ENCODE peak calls at places on chromosomes 12 and 14, in six cellular contexts. F is GM23338, W is GM12878, Q is stomach, K is H1, I is HCT116. T is an unnamed sample.

GRCh38 chr12:47441490-47441889 is 264.3 kb downstream of the RPAP3 start:
- DNase-seq in K (no peak), W (no peak), Q (no peak), I (no peak), F (no peak), T (no peak)

GRCh38 chr14:105387530-105387922 is 10.8 kb upstream of the TEX22 start:
- DNase-seq in I (no peak), F (no peak), W (no peak), K (no peak), Q (no peak), T (no peak)

GRCh38 chr14:90274808-90275454 is 18.6 kb downstream of the PSMC1 start:
- DNase-seq in K (no peak), F (no peak), I (no peak), W (no peak), Q (no peak), T (no peak)

GRCh38 chr14:72663956-72664650 is 229.8 kb downstream of the DPF3 start:
- DNase-seq in Q (no peak), I (no peak), W (no peak), K (no peak), F (no peak), T (no peak)

GRCh38 chr14:43411841-43412240 is 1095.2 kb downstream of the FSCB start:
- DNase-seq in K (no peak), W (no peak), Q (no peak), I (no peak), F (no peak), T (no peak)

GRCh38 chr12:98002887-98003493 is 512.4 kb upstream of the TMPO start:
- DNase-seq in F (peak; percentile 89), I (peak; percentile 39), Q (peak; percentile 33), W (no peak), K (peak; percentile 13), T (no peak)

GRCh38 chr12:66103011-66103913 is 27.3 kb downstream of the LLPH start:
- DNase-seq in I (peak; percentile 24), Q (no peak), W (no peak), F (peak; percentile 65), K (no peak), T (no peak)

GRCh38 chr12:76996983-76997382 is 68.4 kb downstream of the E2F7 start:
- DNase-seq in W (no peak), Q (no peak), I (no peak), F (no peak), K (no peak), T (no peak)

GRCh38 chr12:62720661-62721330 is 214.2 kb downstream of the PPM1H start:
- DNase-seq in K (no peak), F (no peak), W (no peak), Q (no peak), I (no peak), T (no peak)

GRCh38 chr14:61213116-61213720 is 67.9 kb downstream of the TMEM30B start:
- DNase-seq in Q (no peak), W (no peak), K (no peak), I (no peak), F (no peak), T (no peak)

GRCh38 chr14:76337619-76338545 is 38.1 kb upstream of the ESRRB start:
- DNase-seq in I (no peak), W (no peak), Q (no peak), F (no peak), K (no peak), T (no peak)

GRCh38 chr12:24444634-24445033 is 495.2 kb upstream of the SOX5 start:
- DNase-seq in I (no peak), K (no peak), Q (no peak), W (no peak), F (no peak), T (no peak)

GRCh38 chr12:60101715-60102114 is 505.9 kb downstream of the SLC16A7 start:
- DNase-seq in Q (no peak), K (no peak), W (no peak), F (no peak), I (no peak), T (no peak)

GRCh38 chr12:115660211-115660805 is 617.2 kb downstream of the MED13L start:
- DNase-seq in W (no peak), Q (peak; percentile 31), F (no peak), K (no peak), I (no peak), T (no peak)

GRCh38 chr14:104589338-104590195 is 10.0 kb downstream of the C14orf180 start:
- DNase-seq in K (no peak), F (no peak), W (no peak), Q (no peak), I (no peak), T (no peak)

GRCh38 chr12:39672976-39673375 is 53.4 kb upstream of the ABCD2 start:
- DNase-seq in I (no peak), K (no peak), W (no peak), F (no peak), Q (no peak), T (no peak)

GRCh38 chr12:65602579-65603295 is 221.5 kb upstream of the HMGA2 start:
- DNase-seq in K (peak; percentile 39), Q (peak; percentile 75), F (peak; percentile 89), W (no peak), I (peak; percentile 94), T (peak; percentile 3)

GRCh38 chr12:29901585-29901984 is 117.8 kb upstream of the TMTC1 start:
- DNase-seq in K (no peak), W (no peak), Q (no peak), I (no peak), F (peak; percentile 82), T (no peak)

GRCh38 chr12:118428643-118429042 is 52.3 kb downstream of the SUDS3 start:
- DNase-seq in I (no peak), Q (no peak), K (no peak), W (no peak), F (no peak), T (no peak)
- TF ChIP-seq POLR2AphosphoS5 in I (no peak), Q (no peak), K (no peak), W (no peak), F (no peak), T (no peak)

GRCh38 chr12:55683676-55684075 is 24.0 kb downstream of the ITGA7 start:
- DNase-seq in F (no peak), K (no peak), Q (no peak), W (no peak), I (no peak), T (no peak)

GRCh38 chr12:55679691-55680090 is 28.0 kb downstream of the ITGA7 start:
- DNase-seq in F (no peak), K (no peak), Q (no peak), W (no peak), I (no peak), T (no peak)

GRCh38 chr12:55682087-55682796 is 25.5 kb downstream of the ITGA7 start:
- DNase-seq in Q (no peak), K (no peak), I (no peak), W (no peak), F (no peak), T (no peak)

GRCh38 chr12:55684761-55685370 is 22.8 kb downstream of the ITGA7 start:
- DNase-seq in W (no peak), I (no peak), F (no peak), K (no peak), Q (no peak), T (no peak)

DNA sequence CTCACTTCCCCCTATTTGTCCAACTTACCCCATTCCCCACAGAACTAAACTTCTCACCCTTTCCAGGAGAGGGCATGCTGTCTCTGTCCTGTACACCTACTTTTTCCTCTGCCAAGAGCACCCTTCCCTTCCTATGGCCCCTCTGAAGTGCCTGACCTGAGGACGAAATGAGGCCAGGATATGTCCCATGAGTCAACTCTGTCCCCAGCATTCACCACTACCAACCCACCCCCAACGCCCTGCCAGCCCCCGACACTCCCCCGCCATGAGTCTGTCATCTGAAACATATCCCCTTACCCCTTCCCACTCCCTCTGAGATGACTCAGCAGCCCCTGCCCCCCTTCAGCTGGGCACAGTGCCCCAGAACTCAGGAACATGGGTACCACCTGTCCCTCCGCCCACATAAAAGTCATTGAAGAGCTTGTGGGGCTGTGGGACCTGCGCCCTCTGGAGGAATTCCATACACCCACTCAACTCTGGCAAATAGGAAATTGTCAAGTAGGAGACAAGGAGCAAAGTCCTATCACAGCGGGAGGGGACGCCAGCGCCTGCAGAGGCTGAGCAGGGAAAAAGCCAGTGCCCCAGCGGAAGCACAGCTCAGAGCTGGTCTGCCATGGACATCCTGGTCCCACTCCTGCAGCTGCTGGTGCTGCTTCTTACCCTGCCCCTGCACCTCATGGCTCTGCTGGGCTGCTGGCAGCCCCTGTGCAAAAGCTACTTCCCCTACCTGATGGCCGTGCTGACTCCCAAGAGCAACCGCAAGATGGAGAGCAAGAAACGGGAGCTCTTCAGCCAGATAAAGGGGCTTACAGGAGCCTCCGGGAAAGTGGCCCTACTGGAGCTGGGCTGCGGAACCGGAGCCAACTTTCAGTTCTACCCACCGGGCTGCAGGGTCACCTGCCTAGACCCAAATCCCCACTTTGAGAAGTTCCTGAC is 26.3 kb downstream of the ITGA7 start:
- DNase-seq in F (peak; percentile 94), Q (peak; percentile 71), K (peak; percentile 61), I (peak; percentile 87), W (no peak), T (no peak)
- TF ChIP-seq POLR2AphosphoS5 in F (peak; percentile 19), Q (peak; percentile 17), K (no peak), I (peak; percentile 73), W (no peak), T (no peak)

DNA sequence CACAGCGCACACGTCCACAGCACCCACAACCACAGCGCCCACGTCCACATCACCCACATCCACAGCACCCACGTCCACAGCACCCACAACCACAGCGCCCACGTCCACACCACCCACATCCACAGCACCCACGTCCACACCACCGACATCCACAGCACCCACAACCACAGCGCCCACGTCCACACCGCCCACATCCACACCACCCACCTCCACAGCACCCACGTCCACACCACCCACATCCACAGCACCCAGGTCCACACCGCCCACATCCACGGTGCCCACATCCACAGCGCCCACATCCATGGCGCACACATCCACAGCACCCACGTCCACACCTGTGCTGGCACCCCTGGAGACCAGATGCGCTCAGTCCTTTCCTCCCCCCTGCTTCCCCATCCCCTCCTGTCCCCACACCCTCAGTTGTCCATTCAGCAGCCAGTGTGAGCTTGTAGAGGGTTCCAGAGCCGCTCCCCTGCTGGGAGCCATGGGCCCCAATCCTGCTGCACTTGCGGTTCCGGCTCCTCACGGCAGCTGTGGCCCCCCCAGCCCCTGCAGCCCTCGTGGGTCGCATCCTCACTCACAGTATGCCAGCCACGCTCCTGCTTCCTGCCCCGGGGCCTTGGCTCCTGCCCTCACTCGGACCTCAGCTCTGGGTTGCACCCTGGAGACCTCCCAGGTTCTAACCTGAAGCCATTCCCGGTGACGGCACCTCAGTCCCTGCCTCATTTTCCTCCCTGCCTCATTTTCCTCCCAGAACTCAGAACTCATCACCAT is 37.8 kb downstream of the GALNT9 start:
- DNase-seq in F (no peak), K (no peak), Q (no peak), W (no peak), I (no peak), T (no peak)
- TF ChIP-seq POLR2AphosphoS5 in F (no peak), K (no peak), Q (no peak), W (no peak), I (no peak), T (no peak)

DNA sequence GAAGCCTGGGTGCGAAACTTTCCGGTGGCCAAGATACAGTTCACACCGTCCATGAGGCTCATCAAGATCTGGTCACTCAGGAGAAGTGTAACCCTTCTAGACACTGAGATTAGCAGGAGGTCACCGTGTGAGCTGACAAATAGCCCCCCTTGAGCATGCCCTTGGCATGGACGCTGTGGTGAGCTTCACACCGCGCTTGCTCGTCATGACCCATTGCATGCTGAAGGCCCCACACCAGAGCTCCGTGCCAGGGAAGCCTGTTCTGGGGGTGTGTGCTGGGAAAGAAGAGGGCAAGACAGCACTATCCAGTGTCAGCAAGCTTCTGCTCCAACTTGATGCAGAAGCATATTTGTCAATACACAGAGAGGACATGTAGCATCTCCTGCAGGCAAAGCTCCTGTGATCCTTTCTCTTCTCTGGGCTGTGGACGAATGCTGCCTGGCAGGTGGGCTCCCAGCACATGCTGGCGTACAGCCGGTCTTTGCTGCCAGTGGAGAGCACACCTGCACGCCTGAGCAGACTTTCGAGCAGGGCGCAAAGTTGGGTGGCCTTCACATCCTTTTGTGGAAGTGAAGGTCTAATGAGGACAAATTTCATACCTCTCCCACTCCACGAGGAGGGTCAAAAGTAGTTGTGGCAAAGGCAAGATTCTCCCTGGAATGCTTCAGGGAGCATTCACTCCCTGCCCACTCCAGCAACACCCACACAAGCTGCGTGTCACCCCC is 126.9 kb upstream of the FKBP4 start:
- DNase-seq in K (no peak), W (no peak), I (no peak), F (no peak), Q (no peak), T (no peak)
- TF ChIP-seq POLR2AphosphoS5 in K (no peak), W (no peak), I (no peak), F (no peak), Q (no peak), T (no peak)